ENCODE peak calls at places on chromosomes 12 and 14, in six cellular contexts. E, C, S, J, B and L are unnamed samples.

GRCh38 chr14:34013714-34014055 is 62.8 kb upstream of the EGLN3 start:
- DNase-seq in B (no peak), S (no peak), J (no peak), C (no peak), E (no peak), L (no peak)

GRCh38 chr14:101601603-101602465 is 40.5 kb downstream of the DIO3 start:
- DNase-seq in C (no peak), B (no peak), E (no peak), J (no peak), S (no peak), L (no peak)

GRCh38 chr12:29589852-29590251 is 92.4 kb upstream of the OVCH1 start:
- DNase-seq in C (no peak), B (no peak), S (no peak), E (no peak), J (no peak), L (no peak)

GRCh38 chr14:65412881-65413738 is 580 bp downstream of the FUT8 start:
- DNase-seq in J (peak; percentile 48), S (no peak), C (peak; percentile 68), E (peak; percentile 64), B (peak; percentile 93), L (peak; percentile 75)

GRCh38 chr12:84689638-84690037 is 223.0 kb downstream of the SLC6A15 start:
- DNase-seq in S (no peak), J (no peak), E (no peak), B (no peak), C (no peak), L (no peak)

GRCh38 chr14:100159107-100159864 is at the start of gene DEGS2:
- DNase-seq in C (no peak), E (no peak), S (peak; percentile 22), B (peak; percentile 37), J (peak; percentile 56), L (peak; percentile 77)

GRCh38 chr12:51923506-51924365 is 16.4 kb downstream of the ACVRL1 start:
- DNase-seq in S (peak; percentile 26), C (no peak), J (peak; percentile 22), E (no peak), B (peak; percentile 74), L (peak; percentile 72)

GRCh38 chr12:75784591-75784990 is 247.0 kb downstream of the PHLDA1 start:
- DNase-seq in S (peak; percentile 51), J (peak; percentile 91), C (peak; percentile 91), B (peak; percentile 5), E (no peak), L (no peak)

GRCh38 chr14:48788771-48789170 is 797.4 kb downstream of the RPS29 start:
- DNase-seq in S (no peak), J (no peak), B (no peak), E (no peak), C (no peak), L (no peak)

GRCh38 chr14:105783707-105784106 is 257.3 kb downstream of the TMEM121 start:
- DNase-seq in B (no peak), E (no peak), S (no peak), C (no peak), J (no peak), L (no peak)

GRCh38 chr14:34111933-34112332 is 161.1 kb upstream of the EGLN3 start:
- DNase-seq in C (no peak), B (peak; percentile 25), J (no peak), E (no peak), S (no peak), L (peak; percentile 17)

GRCh38 chr12:68780731-68781130 is 27.2 kb upstream of the MDM2 start:
- DNase-seq in J (no peak), E (no peak), S (no peak), C (no peak), B (no peak), L (no peak)

GRCh38 chr12:18700254-18700653 is 37.6 kb downstream of the PLCZ1 start:
- DNase-seq in S (no peak), J (no peak), B (peak; percentile 98), E (peak; percentile 92), C (no peak), L (no peak)

GRCh38 chr12:112546996-112547395 is 128.2 kb downstream of the PTPN11 start:
- DNase-seq in J (no peak), C (no peak), S (no peak), E (no peak), B (peak; percentile 9), L (no peak)
- H3K4me1 ChIP-seq in J (no peaks in the 10 kb centered on the region), C (no peaks in the 10 kb centered on the region), S (no peaks in the 10 kb centered on the region), E (no peaks in the 10 kb centered on the region), B (no peaks in the 10 kb centered on the region), L (no peaks in the 10 kb centered on the region)

DNA sequence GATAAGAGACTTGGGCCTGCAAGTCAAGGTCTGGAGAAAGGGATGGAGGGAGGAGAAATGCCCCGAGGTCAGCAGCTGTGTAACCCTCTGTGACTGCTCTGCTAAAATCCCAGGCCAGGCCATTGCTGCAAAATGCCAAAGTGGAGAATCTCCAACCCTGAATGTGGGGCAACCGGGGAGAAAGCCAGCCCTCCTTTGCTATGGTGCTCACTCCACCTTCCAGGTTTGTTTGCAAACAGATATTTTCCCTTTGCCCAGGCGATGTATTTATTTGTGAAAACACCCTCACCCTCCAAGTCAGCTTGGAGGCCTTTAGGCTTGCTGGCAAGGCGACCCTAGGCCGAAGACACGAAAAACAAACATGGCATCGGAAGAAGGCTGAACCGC is 1.1 kb upstream of the TBX5 start:
- DNase-seq in S (no peak), C (no peak), E (no peak), J (no peak), B (peak; percentile 53), L (no peak)
- TF ChIP-seq EZH2 in S (no peak), C (no peak), E (no peak), J (no peak), B (no peak), L (peak; percentile 6)

DNA sequence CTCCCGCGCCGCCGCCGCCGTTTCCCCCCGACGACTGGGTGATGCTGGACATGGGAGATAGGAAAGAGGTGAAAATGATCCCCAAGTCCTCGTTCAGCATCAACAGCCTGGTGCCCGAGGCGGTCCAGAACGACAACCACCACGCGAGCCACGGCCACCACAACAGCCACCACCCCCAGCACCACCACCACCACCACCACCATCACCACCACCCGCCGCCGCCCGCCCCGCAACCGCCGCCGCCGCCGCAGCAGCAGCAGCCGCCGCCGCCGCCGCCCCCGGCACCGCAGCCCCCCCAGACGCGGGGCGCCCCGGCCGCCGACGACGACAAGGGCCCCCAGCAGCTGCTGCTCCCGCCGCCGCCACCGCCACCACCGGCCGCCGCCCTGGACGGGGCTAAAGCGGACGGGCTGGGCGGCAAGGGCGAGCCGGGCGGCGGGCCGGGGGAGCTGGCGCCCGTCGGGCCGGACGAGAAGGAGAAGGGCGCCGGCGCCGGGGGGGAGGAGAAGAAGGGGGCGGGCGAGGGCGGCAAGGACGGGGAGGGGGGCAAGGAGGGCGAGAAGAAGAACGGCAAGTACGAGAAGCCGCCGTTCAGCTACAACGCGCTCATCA is 758 bp downstream of the FOXG1 start:
- DNase-seq in B (no peak), S (no peak), C (no peak), E (no peak), J (no peak), L (no peak)
- H3K27me3 ChIP-seq in B (peaks cover 85% of the 10 kb centered on the region), S (no peaks in the 10 kb centered on the region), C (peaks cover 63% of the 10 kb centered on the region), E (peaks cover 65% of the 10 kb centered on the region), J (peaks cover 74% of the 10 kb centered on the region), L (peaks cover 100% of the 10 kb centered on the region)

DNA sequence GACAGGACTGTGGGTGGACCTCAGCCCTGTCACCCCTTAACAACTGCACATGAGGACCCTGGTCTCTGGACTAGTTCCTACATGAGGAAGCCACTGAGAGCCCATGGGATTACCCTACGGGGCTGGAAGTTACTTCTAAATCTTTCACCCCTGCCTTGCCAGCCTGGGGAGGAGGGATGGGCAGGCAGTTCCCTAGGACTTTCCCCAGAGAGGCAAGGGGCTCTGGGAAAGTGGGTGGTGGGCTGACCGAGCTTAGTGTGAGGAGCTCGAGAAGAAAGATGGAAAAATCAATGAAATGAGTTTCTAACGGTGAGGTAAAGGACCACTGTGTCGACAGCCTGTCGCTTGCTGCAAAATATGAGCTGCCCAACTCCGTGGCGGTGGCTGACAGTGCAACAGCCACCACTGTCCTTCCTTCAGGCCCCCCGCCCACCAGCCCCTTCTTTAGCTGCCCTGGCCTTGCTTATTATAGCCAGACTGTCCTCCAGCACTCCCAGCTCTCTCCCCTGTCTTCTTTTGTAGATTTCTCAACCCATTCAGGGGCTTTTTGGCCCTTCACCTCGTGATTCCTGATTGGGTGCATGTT is 5.0 kb downstream of the ZFHX2 start:
- DNase-seq in E (no peak), B (no peak), J (no peak), C (no peak), S (no peak), L (no peak)
- H3K4me1 ChIP-seq in E (peaks cover 20% of the 10 kb centered on the region), B (no peaks in the 10 kb centered on the region), J (peaks cover 8% of the 10 kb centered on the region), C (peaks cover 4% of the 10 kb centered on the region), S (no peaks in the 10 kb centered on the region), L (peaks cover 55% of the 10 kb centered on the region)

DNA sequence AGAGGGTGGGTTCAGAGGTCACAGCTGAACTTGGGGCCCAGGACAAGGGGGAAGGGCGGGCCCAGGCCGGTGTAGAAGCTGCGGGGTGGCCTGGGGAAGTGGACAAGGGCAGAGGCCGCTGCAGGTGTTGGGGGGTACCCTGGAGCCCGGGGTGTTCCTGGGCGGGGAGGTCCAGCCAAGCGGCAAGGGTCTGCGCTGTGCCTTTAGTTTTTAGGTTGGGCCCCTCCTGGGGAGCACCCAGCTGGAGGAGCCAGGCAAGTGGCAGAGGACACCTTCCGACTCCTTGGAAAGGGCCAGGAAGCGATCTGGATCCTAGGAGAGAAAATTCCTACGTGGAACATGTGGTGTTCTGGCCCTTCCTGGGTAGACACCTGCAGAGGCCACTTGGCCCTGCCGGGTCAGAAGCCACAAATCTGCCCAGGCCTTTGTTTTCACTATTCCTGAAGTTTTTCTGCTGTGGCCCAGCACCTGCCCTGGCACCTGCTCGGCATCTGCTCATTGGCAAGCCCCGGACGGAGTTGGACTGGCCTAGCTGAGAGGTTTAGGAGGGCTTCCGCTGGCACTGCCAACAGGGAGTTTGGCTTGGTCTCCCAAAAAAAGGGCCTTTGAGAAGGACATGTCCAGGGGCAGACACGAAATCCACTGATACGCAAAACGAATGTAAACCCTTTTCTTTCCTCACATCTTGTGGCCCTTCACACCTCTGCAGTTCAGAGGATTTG is 61.1 kb downstream of the SMUG1 start:
- DNase-seq in E (no peak), B (no peak), S (no peak), J (no peak), C (no peak), L (no peak)
- TF ChIP-seq EZH2 in E (no peak), B (no peak), S (no peak), J (no peak), C (no peak), L (no peak)

GRCh38 chr12:2775431-2775830 is 19.3 kb upstream of the FKBP4 start:
- DNase-seq in J (no peak), B (no peak), C (no peak), E (no peak), S (no peak), L (no peak)
- H3K27me3 ChIP-seq in J (peaks cover 31% of the 10 kb centered on the region), B (no peaks in the 10 kb centered on the region), C (no peaks in the 10 kb centered on the region), E (peaks cover 22% of the 10 kb centered on the region), S (no peaks in the 10 kb centered on the region), L (no peaks in the 10 kb centered on the region)